ENCODE peak calls at places on chromosomes 2 and 18, in five cellular contexts. L, V, B, D and S are unnamed samples.

GRCh38 chr2:235614900-235615712 is 121.3 kb downstream of the AGAP1 start:
- DNase-seq in L (no peak), V (no peak), B (no peak), D (no peak), S (no peak)

GRCh38 chr2:206275274-206276160 is 1.1 kb downstream of the ZDBF2 start:
- DNase-seq in L (peak; percentile 80), V (peak; percentile 37), B (no peak), D (no peak), S (no peak)

GRCh38 chr2:42010743-42011298 is 37.0 kb upstream of the PKDCC start:
- DNase-seq in L (no peak), V (no peak), B (no peak), D (no peak), S (no peak)

GRCh38 chr2:231597014-231597611 is 4.4 kb downstream of the TEX44 start:
- DNase-seq in L (no peak), V (no peak), B (no peak), D (no peak), S (no peak)

GRCh38 chr2:205531082-205531481 is 151.2 kb upstream of the NRP2 start:
- DNase-seq in L (no peak), V (no peak), B (no peak), D (no peak), S (no peak)

GRCh38 chr2:240586919-240587800 is 626 bp downstream of the CAPN10 start:
- DNase-seq in L (peak; percentile 65), V (peak; percentile 38), B (peak; percentile 49), D (peak; percentile 12), S (no peak)

GRCh38 chr2:136057802-136058140 is 60.2 kb downstream of the CXCR4 start:
- DNase-seq in L (peak; percentile 75), V (no peak), B (no peak), D (peak; percentile 54), S (no peak)

GRCh38 chr2:15400240-15400826 is 160.8 kb downstream of the NBAS start:
- DNase-seq in L (no peak), V (no peak), B (no peak), D (no peak), S (no peak)

GRCh38 chr2:146734042-146734715 is 1110.7 kb upstream of the ACVR2A start:
- DNase-seq in L (peak; percentile 85), V (no peak), B (no peak), D (peak; percentile 72), S (peak; percentile 2)

GRCh38 chr2:189327879-189328351 is 113.4 kb upstream of the WDR75 start:
- DNase-seq in L (no peak), V (no peak), B (no peak), D (no peak), S (no peak)

GRCh38 chr2:182946949-182947348 is 80.5 kb upstream of the FRZB start:
- DNase-seq in L (no peak), V (no peak), B (no peak), D (no peak), S (no peak)

GRCh38 chr2:45776160-45776955 is 124.9 kb downstream of the PRKCE start:
- DNase-seq in L (no peak), V (no peak), B (no peak), D (no peak), S (no peak)

GRCh38 chr2:182522930-182523541 is 96.2 kb upstream of the PDE1A start:
- DNase-seq in L (no peak), V (no peak), B (no peak), D (no peak), S (no peak)

GRCh38 chr2:180829261-180829660 is 151.1 kb upstream of the UBE2E3 start:
- DNase-seq in L (no peak), V (no peak), B (no peak), D (no peak), S (no peak)

GRCh38 chr2:241112592-241112991 is 10.5 kb upstream of the MTERF4 start:
- DNase-seq in L (no peak), V (peak; percentile 18), B (no peak), D (no peak), S (no peak)

GRCh38 chr18:3931542-3932112 is 481.7 kb downstream of the TGIF1 start:
- DNase-seq in L (no peak), V (no peak), B (no peak), D (no peak), S (no peak)

GRCh38 chr2:42924436-42924897 is 132.1 kb upstream of the HAAO start:
- DNase-seq in L (no peak), V (no peak), B (no peak), D (no peak), S (no peak)

GRCh38 chr18:22346342-22346967 is 71.3 kb downstream of the CTAGE1 start:
- DNase-seq in L (no peak), V (peak; percentile 10), B (no peak), D (no peak), S (no peak)

GRCh38 chr2:156021326-156022040 is 311.0 kb downstream of the NR4A2 start:
- DNase-seq in L (no peak), V (no peak), B (no peak), D (no peak), S (no peak)

GRCh38 chr18:49041677-49042570 is 91.2 kb upstream of the SMAD7 start:
- DNase-seq in L (peak; percentile 55), V (peak; percentile 39), B (no peak), D (peak; percentile 59), S (no peak)

GRCh38 chr18:45275367-45276113 is 339.7 kb upstream of the SLC14A2 start:
- DNase-seq in L (peak; percentile 33), V (no peak), B (no peak), D (peak; percentile 11), S (peak; percentile 16)

GRCh38 chr2:206064077-206064476 is 21.9 kb downstream of the INO80D start:
- DNase-seq in L (peak; percentile 68), V (no peak), B (no peak), D (peak; percentile 22), S (no peak)

GRCh38 chr2:97868986-97869721 is 126.6 kb downstream of the TMEM131 start:
- DNase-seq in L (peak; percentile 51), V (no peak), B (no peak), D (no peak), S (no peak)

GRCh38 chr18:48639772-48640432 is 101.1 kb downstream of the CTIF start:
- DNase-seq in L (peak; percentile 18), V (no peak), B (no peak), D (no peak), S (no peak)

GRCh38 chr2:72971036-72971435 is 53.7 kb downstream of the EMX1 start:
- DNase-seq in L (peak; percentile 70), V (no peak), B (no peak), D (no peak), S (peak; percentile 23)

GRCh38 chr2:234331566-234331965 is 165.3 kb downstream of the ARL4C start:
- DNase-seq in L (no peak), V (no peak), B (no peak), D (no peak), S (no peak)